ENCODE peak calls at places on chromosomes 2 and 18, in eight cellular contexts. One of them, this sample, is unnamed.

GRCh38 chr2:105865222-105865913 is 120.7 kb downstream of the NCK2 start:
- DNase-seq in NCI-H2081: no peak
- DNase-seq in bronchial epithelial cell: peak; percentile 25
- DNase-seq in D341Med: no peak
- DNase-seq in NCI-H1694 treated with DMSO at 0.1 percent for 48 hours: no peak
- DNase-seq in astrocyte of the cerebellum: no peak
- DNase-seq in NCI-H774: no peak
- DNase-seq in stomach: no peak
- DNase-seq in this sample: no peak

GRCh38 chr2:36406296-36406695 is 50.7 kb downstream of the CRIM1 start:
- DNase-seq in NCI-H774: no peak
- DNase-seq in D341Med: no peak
- DNase-seq in bronchial epithelial cell: no peak
- DNase-seq in stomach: no peak
- DNase-seq in NCI-H1694 treated with DMSO at 0.1 percent for 48 hours: no peak
- DNase-seq in astrocyte of the cerebellum: no peak
- DNase-seq in NCI-H2081: no peak
- DNase-seq in this sample: no peak

GRCh38 chr18:31624892-31625640 is 33.4 kb downstream of the TTR start:
- DNase-seq in astrocyte of the cerebellum: no peak
- DNase-seq in D341Med: no peak
- DNase-seq in NCI-H774: no peak
- DNase-seq in stomach: no peak
- DNase-seq in NCI-H1694 treated with DMSO at 0.1 percent for 48 hours: no peak
- DNase-seq in bronchial epithelial cell: no peak
- DNase-seq in NCI-H2081: no peak
- DNase-seq in this sample: no peak

GRCh38 chr2:226030369-226031077 is 631.0 kb downstream of the NYAP2 start:
- DNase-seq in bronchial epithelial cell: no peak
- DNase-seq in stomach: no peak
- DNase-seq in NCI-H1694 treated with DMSO at 0.1 percent for 48 hours: peak; percentile 69
- DNase-seq in D341Med: peak; percentile 40
- DNase-seq in astrocyte of the cerebellum: no peak
- DNase-seq in NCI-H774: no peak
- DNase-seq in NCI-H2081: no peak
- DNase-seq in this sample: no peak

GRCh38 chr18:2108581-2108980 is 462.7 kb downstream of the METTL4 start:
- DNase-seq in NCI-H774: no peak
- DNase-seq in NCI-H1694 treated with DMSO at 0.1 percent for 48 hours: no peak
- DNase-seq in astrocyte of the cerebellum: peak; percentile 19
- DNase-seq in D341Med: no peak
- DNase-seq in bronchial epithelial cell: no peak
- DNase-seq in NCI-H2081: no peak
- DNase-seq in stomach: no peak
- DNase-seq in this sample: no peak

GRCh38 chr2:148745151-148745851 is 100.8 kb downstream of the EPC2 start:
- DNase-seq in NCI-H1694 treated with DMSO at 0.1 percent for 48 hours: no peak
- DNase-seq in D341Med: no peak
- DNase-seq in NCI-H774: no peak
- DNase-seq in astrocyte of the cerebellum: no peak
- DNase-seq in NCI-H2081: no peak
- DNase-seq in stomach: no peak
- DNase-seq in bronchial epithelial cell: peak; percentile 15
- DNase-seq in this sample: peak; percentile 22

GRCh38 chr2:233416706-233417105 is 62.4 kb downstream of the DGKD start:
- DNase-seq in stomach: peak; percentile 45
- DNase-seq in bronchial epithelial cell: no peak
- DNase-seq in NCI-H1694 treated with DMSO at 0.1 percent for 48 hours: no peak
- DNase-seq in D341Med: no peak
- DNase-seq in NCI-H2081: no peak
- DNase-seq in NCI-H774: no peak
- DNase-seq in astrocyte of the cerebellum: no peak
- DNase-seq in this sample: no peak

GRCh38 chr2:207531024-207531411 is 1.3 kb downstream of the CREB1 start:
- DNase-seq in NCI-H1694 treated with DMSO at 0.1 percent for 48 hours: no peak
- DNase-seq in NCI-H774: no peak
- DNase-seq in stomach: no peak
- DNase-seq in astrocyte of the cerebellum: no peak
- DNase-seq in D341Med: no peak
- DNase-seq in NCI-H2081: no peak
- DNase-seq in bronchial epithelial cell: no peak
- DNase-seq in this sample: no peak

GRCh38 chr2:213723707-213724106 is 439.4 kb downstream of the SPAG16 start:
- DNase-seq in astrocyte of the cerebellum: no peak
- DNase-seq in stomach: no peak
- DNase-seq in NCI-H774: no peak
- DNase-seq in NCI-H2081: no peak
- DNase-seq in D341Med: no peak
- DNase-seq in bronchial epithelial cell: no peak
- DNase-seq in NCI-H1694 treated with DMSO at 0.1 percent for 48 hours: no peak
- DNase-seq in this sample: no peak

GRCh38 chr2:216858312-216858711 is 1.6 kb downstream of the TNP1 start:
- DNase-seq in astrocyte of the cerebellum: no peak
- DNase-seq in NCI-H1694 treated with DMSO at 0.1 percent for 48 hours: no peak
- DNase-seq in stomach: no peak
- DNase-seq in D341Med: no peak
- DNase-seq in NCI-H2081: no peak
- DNase-seq in NCI-H774: no peak
- DNase-seq in bronchial epithelial cell: peak; percentile 60
- DNase-seq in this sample: no peak